ENCODE peak calls at places on chromosomes 3 and 15, in nine cellular contexts. K is HL-60, D is K562, P is sigmoid colon, F is transverse colon, Y is suprapubic skin, L is HCT116, E is stomach, U is H1. Z is an unnamed sample.

GRCh38 chr3:133838916-133839800 is 33.5 kb downstream of the SRPRB start:
- DNase-seq in K (no peak), E (no peak), F (no peak), P (no peak), D (no peak), L (no peak), U (no peak), Y (peak; percentile 63), Z (no peak)

GRCh38 chr15:92538115-92538514 is 117.5 kb downstream of the FAM174B start:
- DNase-seq in P (no peak), Y (no peak), L (no peak), U (no peak), E (no peak), F (no peak), D (no peak), K (no peak), Z (no peak)

GRCh38 chr3:60046212-60046611 is 996.4 kb upstream of the CFAP20DC start:
- DNase-seq in D (no peak), Y (no peak), U (no peak), E (no peak), L (no peak), F (peak; percentile 9), P (no peak), K (no peak), Z (no peak)

GRCh38 chr15:29134641-29135071 is 135.0 kb downstream of the NSMCE3 start:
- DNase-seq in P (no peak), K (no peak), U (no peak), Y (no peak), E (no peak), F (no peak), D (no peak), L (no peak), Z (no peak)

GRCh38 chr3:185332026-185332735 is 30.8 kb upstream of the MAP3K13 start:
- DNase-seq in K (peak; percentile 69), F (no peak), D (no peak), Y (no peak), E (no peak), P (no peak), L (no peak), U (no peak), Z (no peak)

GRCh38 chr3:113084777-113085176 is 94.0 kb downstream of the GTPBP8 start:
- DNase-seq in L (no peak), K (no peak), Y (no peak), P (peak; percentile 88), D (no peak), U (no peak), E (peak; percentile 31), F (peak; percentile 48), Z (no peak)

GRCh38 chr15:63337046-63337445 is 44.6 kb downstream of the CA12 start:
- DNase-seq in E (no peak), P (no peak), F (no peak), U (no peak), L (no peak), D (no peak), Y (no peak), K (no peak), Z (no peak)

GRCh38 chr3:194327414-194328079 is 23.6 kb downstream of the CPN2 start:
- DNase-seq in U (no peak), F (no peak), L (peak; percentile 56), Y (no peak), E (no peak), K (no peak), D (no peak), P (no peak), Z (no peak)

GRCh38 chr3:171194965-171195364 is 168.4 kb upstream of the SLC2A2 start:
- DNase-seq in L (no peak), U (no peak), E (no peak), D (no peak), P (no peak), F (no peak), K (no peak), Y (no peak), Z (no peak)

GRCh38 chr3:171193693-171194092 is 167.2 kb upstream of the SLC2A2 start:
- DNase-seq in E (no peak), Y (no peak), P (no peak), U (no peak), F (no peak), D (no peak), K (no peak), L (no peak), Z (no peak)

GRCh38 chr3:171198781-171199472 is 172.4 kb upstream of the SLC2A2 start:
- DNase-seq in F (no peak), D (no peak), L (no peak), E (no peak), U (no peak), P (no peak), Y (no peak), K (no peak), Z (no peak)

GRCh38 chr3:171192176-171192854 is 165.8 kb upstream of the SLC2A2 start:
- DNase-seq in U (no peak), D (peak; percentile 92), E (no peak), F (no peak), Y (no peak), L (peak; percentile 92), K (no peak), P (no peak), Z (no peak)

GRCh38 chr3:171195686-171196085 is 169.2 kb upstream of the SLC2A2 start:
- DNase-seq in K (no peak), L (no peak), F (no peak), E (no peak), U (no peak), P (no peak), Y (no peak), D (no peak), Z (no peak)
- TF ChIP-seq CTCF in K (no peak), L (peak; percentile 25), F (no peak), E (no peak), U (no peak), P (no peak), Y (no peak), D (no peak), Z (no peak)

GRCh38 chr3:9770276-9770812 is 597 bp upstream of the CAMK1 start:
- DNase-seq in P (peak; percentile 97), U (no peak), L (no peak), Y (peak; percentile 94), D (no peak), F (peak; percentile 86), E (peak; percentile 94), K (no peak), Z (peak; percentile 71)

GRCh38 chr3:9767418-9767817 is 2.3 kb downstream of the CAMK1 start:
- DNase-seq in P (no peak), F (no peak), Y (no peak), E (no peak), U (no peak), L (no peak), D (no peak), K (no peak), Z (no peak)

GRCh38 chr3:9768376-9768775 is 1.4 kb downstream of the CAMK1 start:
- DNase-seq in U (no peak), Y (no peak), D (no peak), E (no peak), P (no peak), L (no peak), F (no peak), K (no peak), Z (no peak)

GRCh38 chr3:9769012-9769411 is 735 bp downstream of the CAMK1 start:
- DNase-seq in D (no peak), U (no peak), Y (no peak), E (no peak), L (no peak), P (no peak), K (no peak), F (no peak), Z (no peak)

DNA sequence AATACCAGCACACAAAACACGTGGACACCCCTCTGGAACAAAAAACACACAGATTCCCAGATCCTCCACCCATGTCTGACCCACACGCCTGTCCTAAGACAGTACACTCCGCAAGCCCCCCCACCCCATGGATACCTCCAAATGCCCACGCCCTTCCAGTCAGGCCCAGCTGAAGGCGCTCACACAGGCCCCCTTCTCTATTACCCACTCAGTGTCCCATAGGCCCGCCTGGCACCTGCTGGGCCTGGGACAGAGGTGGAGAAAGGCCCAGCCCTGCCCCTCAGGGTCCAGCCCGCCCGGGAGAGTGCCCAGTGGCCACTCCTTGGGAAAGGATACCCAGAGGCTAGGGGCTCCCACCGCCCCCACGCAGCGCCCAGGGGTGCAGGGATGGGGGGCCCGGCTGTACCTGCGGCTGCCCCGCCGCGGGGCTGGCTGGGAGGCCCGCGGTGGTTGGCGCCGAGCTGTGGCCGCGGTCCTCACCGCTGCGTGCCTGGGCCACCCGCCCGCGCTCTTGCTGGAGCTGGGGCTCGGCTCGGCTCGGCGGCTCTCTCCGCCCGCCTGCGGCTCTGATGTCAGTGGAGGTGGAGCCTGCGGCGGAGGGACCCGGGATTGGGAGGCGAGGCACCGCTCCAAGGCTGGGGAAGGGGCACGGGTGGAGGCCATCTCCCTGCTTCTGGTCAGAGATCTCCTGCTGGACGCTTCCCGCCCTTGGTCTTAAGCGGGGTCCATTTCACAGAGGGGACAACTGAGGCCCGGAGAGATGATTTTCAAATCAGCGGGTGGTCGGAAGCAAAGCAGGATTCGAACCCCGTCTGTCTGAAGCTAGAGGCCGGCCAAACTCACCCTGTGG is at the start of gene CAMK1:
- DNase-seq in L (no peak), P (peak; percentile 94), D (peak; percentile 60), U (no peak), Y (peak; percentile 93), K (no peak), E (peak; percentile 87), F (peak; percentile 84), Z (peak; percentile 82)
- TF ChIP-seq POLR2AphosphoS5 in L (peak; percentile 92), P (peak; percentile 83), D (no peak), U (no peak), Y (no peak), K (peak; percentile 36), E (peak; percentile 36), F (peak; percentile 49), Z (peak; percentile 70)

GRCh38 chr3:128480717-128481437 is 12.1 kb downstream of the GATA2 start:
- DNase-seq in P (no peak), D (no peak), K (no peak), Y (no peak), F (no peak), L (no peak), E (no peak), U (no peak), Z (no peak)
- H3K27me3 ChIP-seq in P (peaks cover 40% of the 10 kb centered on the region), D (no peaks in the 10 kb centered on the region), K (no peaks in the 10 kb centered on the region), Y (peaks cover 89% of the 10 kb centered on the region), F (peaks cover 95% of the 10 kb centered on the region), L (no peaks in the 10 kb centered on the region), E (peaks cover 78% of the 10 kb centered on the region), U (peaks cover 100% of the 10 kb centered on the region), Z (no peaks in the 10 kb centered on the region)

GRCh38 chr3:120568198-120568523 is 28.0 kb upstream of the NDUFB4 start:
- DNase-seq in K (no peak), L (no peak), D (no peak), P (no peak), U (no peak), Y (no peak), F (no peak), E (no peak), Z (no peak)

GRCh38 chr3:120563356-120564022 is 32.6 kb upstream of the NDUFB4 start:
- DNase-seq in L (no peak), D (no peak), Y (no peak), F (no peak), E (no peak), U (no peak), K (no peak), P (no peak), Z (no peak)

GRCh38 chr3:120567370-120568197 is 28.6 kb upstream of the NDUFB4 start:
- DNase-seq in U (no peak), D (peak; percentile 44), E (no peak), K (no peak), L (no peak), P (peak; percentile 73), F (no peak), Y (no peak), Z (no peak)

GRCh38 chr3:120568624-120569023 is 27.5 kb upstream of the NDUFB4 start:
- DNase-seq in Y (no peak), U (no peak), F (no peak), E (no peak), P (no peak), D (no peak), L (no peak), K (no peak), Z (no peak)

GRCh38 chr3:120566243-120566980 is 29.7 kb upstream of the NDUFB4 start:
- DNase-seq in F (no peak), U (no peak), E (no peak), D (no peak), L (no peak), P (no peak), Y (no peak), K (no peak), Z (no peak)
- TF ChIP-seq CTCF in F (no peak), U (no peak), E (no peak), D (no peak), L (no peak), P (no peak), Y (no peak), K (no peak), Z (no peak)

Z was measured in prostate gland.